ENCODE peak calls at places on chromosomes 12 and 14, in four cellular contexts. I is heart right ventricle, X is lung, O is left ventricle myocardium inferior. T is an unnamed sample. For H3K4me1, the result is how much of the 10 kb centered on the place peaks cover.

GRCh38 chr14:37598085-37598972 is 2.9 kb downstream of the TTC6 start:
- DNase-seq in I (no peak), X (peak), O (no peak), T (no peak)

GRCh38 chr14:59213368-59214315 is 25.2 kb downstream of the DAAM1 start:
- DNase-seq in I (no peak), X (no peak), O (no peak), T (no peak)

GRCh38 chr12:3595721-3596120 is 104.7 kb downstream of the PRMT8 start:
- DNase-seq in I (no peak), X (no peak), O (no peak), T (no peak)

GRCh38 chr12:98388126-98388525 is 127.3 kb upstream of the TMPO start:
- DNase-seq in I (no peak), X (no peak), O (no peak), T (no peak)

GRCh38 chr14:70416322-70416716 is 571 bp downstream of the SYNJ2BP start:
- DNase-seq in I (no peak), X (no peak), O (no peak), T (no peak)

GRCh38 chr12:24905431-24905830 is 43.5 kb downstream of the BCAT1 start:
- DNase-seq in I (no peak), X (no peak), O (no peak), T (no peak)

GRCh38 chr12:125137776-125138344 is 72.6 kb downstream of the AACS start:
- DNase-seq in I (no peak), X (no peak), O (no peak), T (no peak)

GRCh38 chr12:27539191-27539631 is 15.2 kb downstream of the PPFIBP1 start:
- DNase-seq in I (no peak), X (no peak), O (no peak), T (no peak)

GRCh38 chr14:24058260-24058950 is 6.6 kb downstream of the CARMIL3 start:
- DNase-seq in I (peak), X (peak), O (peak), T (peak)

GRCh38 chr14:99234982-99235491 is 37.0 kb downstream of the BCL11B start:
- DNase-seq in I (no peak), X (no peak), O (no peak), T (no peak)

GRCh38 chr14:24634158-24634557 is at the start of gene GZMB:
- DNase-seq in I (no peak), X (no peak), O (no peak), T (no peak)

GRCh38 chr12:65824314-65824563 is at the start of gene HMGA2:
- DNase-seq in I (no peak), X (no peak), O (no peak), T (no peak)

GRCh38 chr14:100586153-100586519 is 1.1 kb downstream of the BEGAIN start:
- DNase-seq in I (no peak), X (no peak), O (peak), T (no peak)

GRCh38 chr12:79662046-79662811 is 28.5 kb downstream of the PAWR start:
- DNase-seq in I (no peak), X (no peak), O (no peak), T (no peak)

DNA sequence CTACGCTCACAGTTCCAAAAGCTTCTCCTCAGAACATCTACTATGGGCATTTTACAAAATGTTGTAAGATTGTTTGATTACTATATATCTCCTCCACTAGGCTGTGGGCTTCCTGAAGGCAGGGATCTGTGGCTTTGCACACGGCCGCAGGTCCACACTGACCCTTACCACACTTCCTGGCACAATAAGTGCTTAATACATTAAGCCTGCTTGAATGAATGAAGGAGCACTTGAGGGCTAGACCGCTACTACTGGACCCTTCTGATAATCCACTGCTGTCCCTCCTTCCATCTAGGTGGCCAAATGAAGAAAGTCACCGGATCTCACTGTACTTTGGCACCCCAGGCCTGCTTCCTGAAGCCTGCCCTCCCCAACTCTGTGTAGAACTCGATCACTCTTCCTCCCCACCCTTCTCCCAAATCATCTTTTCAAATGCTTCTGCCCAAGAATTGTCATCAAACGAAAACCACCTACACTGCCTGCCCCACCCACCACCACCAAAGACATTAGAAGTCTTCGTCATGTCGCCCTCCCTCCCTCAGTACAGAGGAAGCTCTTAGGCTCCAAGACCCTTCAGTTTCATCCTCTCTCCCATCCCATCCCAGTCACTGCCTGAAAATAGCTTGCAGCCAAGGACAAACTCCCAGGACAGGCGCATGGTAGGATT is 596 bp upstream of the ZBTB39 start:
- DNase-seq in I (no peak), X (no peak), O (no peak), T (no peak)
- TF ChIP-seq CTCF in I (no peak), X (no peak), O (no peak), T (no peak)

GRCh38 chr12:93660996-93661395 is 16.2 kb upstream of the CRADD start:
- DNase-seq in I (no peak), X (no peak), O (no peak), T (no peak)
- H3K4me1 ChIP-seq in I (under half), X (under half), O (under half), T (under half)

GRCh38 chr12:67431436-67432049 is 162.4 kb downstream of the CAND1 start:
- DNase-seq in I (no peak), X (no peak), O (no peak), T (no peak)

GRCh38 chr12:67427336-67427735 is 158.2 kb downstream of the CAND1 start:
- DNase-seq in I (no peak), X (no peak), O (no peak), T (no peak)

GRCh38 chr12:67433393-67434175 is 164.4 kb downstream of the CAND1 start:
- DNase-seq in I (no peak), X (no peak), O (no peak), T (no peak)

GRCh38 chr12:67428431-67428830 is 159.3 kb downstream of the CAND1 start:
- DNase-seq in I (no peak), X (no peak), O (no peak), T (no peak)

DNA sequence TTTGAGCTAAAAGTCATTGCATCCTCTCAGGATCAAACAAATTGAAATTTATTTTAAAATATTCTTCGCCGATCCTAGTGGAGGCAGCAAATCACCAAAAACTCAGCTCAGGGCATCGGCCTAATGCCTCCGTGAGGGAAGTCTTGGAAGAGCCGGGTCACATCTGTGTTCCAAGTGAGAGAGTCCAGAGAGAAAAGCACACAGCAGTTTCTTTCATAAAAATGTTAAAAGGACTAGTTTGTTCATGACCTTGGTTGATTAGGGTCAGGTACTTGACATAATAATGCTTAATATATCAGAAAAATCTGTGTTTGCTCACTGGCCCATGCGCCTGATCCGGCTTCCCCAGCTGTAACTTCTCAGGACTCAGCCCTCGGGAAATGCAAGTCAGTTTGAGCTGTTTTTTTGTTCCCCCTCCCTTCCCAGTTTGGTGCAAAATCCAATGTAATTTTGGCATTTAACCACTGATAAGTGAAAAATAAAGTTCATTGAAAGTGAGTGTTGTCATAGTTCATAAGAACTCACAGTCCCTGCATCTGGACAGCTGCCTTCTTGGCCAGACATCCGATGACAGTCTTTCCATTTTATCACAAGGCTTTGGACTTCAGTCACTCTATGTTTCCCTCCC is 161.7 kb downstream of the CAND1 start:
- DNase-seq in I (peak), X (peak), O (peak), T (no peak)
- TF ChIP-seq CTCF in I (peak), X (no peak), O (peak), T (peak)

GRCh38 chr12:31728917-31729640 is at the start of gene AMN1:
- DNase-seq in I (peak), X (peak), O (peak), T (peak)
- H3K4me1 ChIP-seq in I (half or more), X (under half), O (half or more), T (under half)

DNA sequence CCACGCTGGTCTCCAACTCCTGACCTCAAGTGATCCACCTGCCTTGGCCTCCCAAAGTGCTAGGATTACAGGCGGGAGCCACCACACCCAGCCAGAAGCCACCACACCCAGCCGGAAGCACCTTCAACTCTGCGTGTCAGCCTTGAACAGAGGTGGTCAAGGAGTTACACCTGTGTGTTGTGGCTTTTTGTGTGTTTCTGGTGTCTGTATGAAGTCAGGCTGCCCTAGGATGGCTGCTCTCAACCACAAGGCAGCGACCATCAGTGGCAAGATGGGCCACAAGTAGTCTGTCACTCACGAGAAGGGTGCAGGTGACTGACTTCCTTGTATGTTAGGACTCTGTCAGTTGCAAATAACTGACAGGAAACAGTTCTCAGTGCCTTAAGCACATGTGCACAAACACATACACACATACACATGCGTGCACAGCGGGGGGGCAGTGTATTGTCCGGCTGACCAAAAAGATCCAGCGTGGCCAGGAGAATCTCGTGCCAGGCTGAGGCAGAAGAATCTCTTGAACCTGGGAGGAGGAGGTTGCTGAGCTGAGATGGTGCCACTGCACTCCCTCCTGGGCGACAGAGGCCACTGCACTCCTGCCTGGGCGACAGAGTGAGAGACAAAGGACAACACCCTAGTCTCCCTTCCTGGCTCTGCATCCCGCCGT is 13.5 kb downstream of the P2RX4 start:
- DNase-seq in I (no peak), X (no peak), O (no peak), T (no peak)
- TF ChIP-seq CTCF in I (peak), X (no peak), O (no peak), T (no peak)

DNA sequence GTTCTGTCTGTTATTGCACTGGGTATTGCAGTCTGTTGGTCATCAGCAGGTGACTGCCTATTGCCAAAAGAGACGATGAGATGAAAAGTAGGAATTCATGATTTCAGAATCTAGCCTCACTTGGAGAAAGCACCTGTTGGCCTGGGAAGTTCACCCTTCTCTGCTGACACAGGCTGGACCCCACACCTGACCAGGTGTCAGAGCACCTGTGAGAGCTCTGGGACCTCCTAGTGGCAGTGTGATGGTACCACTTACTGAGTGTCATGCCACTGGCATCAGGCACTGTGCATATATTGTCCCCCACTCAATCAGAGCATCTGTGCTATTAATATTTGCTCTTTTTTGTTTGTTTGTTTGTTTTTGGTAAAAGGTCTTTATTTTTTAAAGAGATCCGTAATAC is 68.0 kb downstream of the RASSF3 start:
- DNase-seq in I (no peak), X (no peak), O (no peak), T (no peak)
- H3K4me1 ChIP-seq in I (half or more), X (under half), O (half or more), T (half or more)

GRCh38 chr12:31589896-31590729 is 823 bp downstream of the DENND5B start:
- DNase-seq in I (peak), X (peak), O (peak), T (peak)
- TF ChIP-seq CTCF in I (no peak), X (no peak), O (peak), T (no peak)

GRCh38 chr14:105475269-105475915 is 771 bp downstream of the CRIP2 start:
- DNase-seq in I (peak), X (no peak), O (no peak), T (no peak)

GRCh38 chr14:105472496-105472991 is 2.1 kb upstream of the CRIP2 start:
- DNase-seq in I (peak), X (no peak), O (peak), T (no peak)

GRCh38 chr14:105474478-105475268 is at the start of gene CRIP2:
- DNase-seq in I (peak), X (no peak), O (peak), T (no peak)

GRCh38 chr14:105473033-105473676 is 1.5 kb upstream of the CRIP2 start:
- DNase-seq in I (peak), X (no peak), O (peak), T (no peak)

GRCh38 chr14:105473677-105474477 is 744 bp upstream of the CRIP2 start:
- DNase-seq in I (peak), X (peak), O (peak), T (peak)
- H3K4me1 ChIP-seq in I (half or more), X (under half), O (half or more), T (half or more)

GRCh38 chr12:109795023-109795422 is 38.2 kb downstream of the TRPV4 start:
- DNase-seq in I (no peak), X (no peak), O (no peak), T (no peak)

GRCh38 chr12:109798691-109799090 is 34.5 kb downstream of the TRPV4 start:
- DNase-seq in I (no peak), X (no peak), O (no peak), T (no peak)

GRCh38 chr12:109800536-109800935 is 32.7 kb downstream of the TRPV4 start:
- DNase-seq in I (no peak), X (no peak), O (no peak), T (no peak)

GRCh38 chr12:109796057-109796456 is 37.1 kb downstream of the TRPV4 start:
- DNase-seq in I (no peak), X (no peak), O (no peak), T (no peak)

GRCh38 chr12:109797905-109798669 is 35.1 kb downstream of the TRPV4 start:
- DNase-seq in I (no peak), X (no peak), O (no peak), T (no peak)
- TF ChIP-seq CTCF in I (peak), X (no peak), O (peak), T (no peak)